ENCODE peak calls at places on chromosome 15, in six cellular contexts. I is CD4-positive, CD25-positive, alpha-beta regulatory T cell; P is IMR-90; X is thyroid gland; U is neuronal stem cell; G is effector memory CD4-positive, alpha-beta T cell. M is an unnamed sample. For H3K9me3, the result is how much of the 10 kb centered on the place peaks cover.

GRCh38 chr15:69067296-69067695 is 52.8 kb downstream of the NOX5 start:
- DNase-seq in I (no peak), P (no peak), X (no peak), U (no peak), G (no peak), M (no peak)

GRCh38 chr15:64837502-64837901 is 4.2 kb upstream of the PLEKHO2 start:
- DNase-seq in I (peak), P (no peak), X (no peak), U (no peak), G (no peak), M (no peak)

GRCh38 chr15:67063689-67064606 is 1.5 kb upstream of the SMAD3 start:
- DNase-seq in I (no peak), P (peak), X (peak), U (peak), G (no peak), M (no peak)

GRCh38 chr15:62269504-62269903 is 104.4 kb upstream of the C2CD4B start:
- DNase-seq in I (no peak), P (no peak), X (no peak), U (no peak), G (no peak), M (no peak)

GRCh38 chr15:101092186-101092866 is 159.5 kb downstream of the CHSY1 start:
- DNase-seq in I (no peak), P (peak), X (no peak), U (no peak), G (no peak), M (no peak)

GRCh38 chr15:64146041-64146440 is 5.5 kb upstream of the SNX22 start:
- DNase-seq in I (no peak), P (no peak), X (peak), U (no peak), G (no peak), M (no peak)

GRCh38 chr15:85688703-85689102 is 106.0 kb downstream of the KLHL25 start:
- DNase-seq in I (peak), P (no peak), X (no peak), U (no peak), G (no peak), M (no peak)

GRCh38 chr15:48965972-48966371 is 2.3 kb upstream of the SHC4 start:
- DNase-seq in I (no peak), P (peak), X (no peak), U (no peak), G (no peak), M (no peak)

GRCh38 chr15:89860851-89861360 is 32.9 kb downstream of the AP3S2 start:
- DNase-seq in I (no peak), P (no peak), X (no peak), U (no peak), G (no peak), M (no peak)

GRCh38 chr15:90665288-90666134 is 51.6 kb upstream of the BLM start:
- DNase-seq in I (peak), P (peak), X (peak), U (no peak), G (peak), M (no peak)

GRCh38 chr15:65189102-65189740 is 4.1 kb upstream of the CLPX start:
- DNase-seq in I (peak), P (peak), X (peak), U (peak), G (no peak), M (no peak)

GRCh38 chr15:66884661-66885237 is 180.7 kb upstream of the SMAD3 start:
- DNase-seq in I (no peak), P (no peak), X (no peak), U (no peak), G (no peak), M (no peak)

DNA sequence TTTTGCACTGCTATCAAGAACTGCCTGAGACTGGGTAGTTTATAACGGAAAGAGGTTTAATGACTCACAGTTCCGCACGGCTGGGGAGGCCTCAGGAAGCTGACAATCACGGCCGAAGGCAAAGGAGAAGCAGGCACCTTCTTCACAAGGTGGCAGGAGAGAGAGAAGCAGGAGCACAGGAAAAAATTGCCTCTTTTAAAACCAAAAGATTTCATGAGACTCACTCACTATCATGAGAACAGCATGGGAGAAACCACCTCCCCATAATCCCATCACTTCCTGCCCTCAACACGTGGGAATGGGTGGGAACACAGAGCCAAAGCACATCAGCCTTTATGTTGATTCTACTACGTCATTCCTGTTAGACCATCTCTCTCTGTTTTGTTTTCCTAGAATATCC is 650.9 kb upstream of the SEMA6D start:
- DNase-seq in I (no peak), P (no peak), X (no peak), U (no peak), G (no peak), M (no peak)
- H3K9me3 ChIP-seq in I (under half), P (under half), X (under half), U (under half), G (under half), M (under half)

DNA sequence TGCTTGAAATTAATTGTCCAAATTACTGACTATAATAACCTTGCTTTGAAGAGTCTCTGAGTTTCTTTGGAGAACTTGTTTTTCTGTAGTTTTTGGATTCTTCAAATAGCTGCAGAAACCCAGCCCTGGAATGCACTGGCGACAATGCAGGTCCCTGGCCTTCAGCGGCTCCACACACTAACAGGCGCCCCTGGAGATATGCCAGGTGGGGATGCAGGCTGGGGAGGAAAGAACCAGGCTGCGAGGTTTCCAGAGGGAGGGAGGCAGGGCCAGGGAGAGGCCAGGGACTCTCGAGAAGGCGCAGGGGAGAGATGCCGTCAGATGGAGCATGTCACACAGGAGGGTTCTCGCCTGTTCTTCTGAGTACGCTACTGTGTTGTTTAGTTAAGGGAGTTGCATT is 283.0 kb downstream of the GABRG3 start:
- DNase-seq in I (no peak), P (no peak), X (peak), U (no peak), G (no peak), M (no peak)
- H3K9me3 ChIP-seq in I (under half), P (under half), X (under half), U (under half), G (under half), M (under half)

GRCh38 chr15:25185791-25186190 is 231.0 kb downstream of the SNRPN start:
- DNase-seq in I (no peak), P (no peak), X (no peak), U (no peak), G (no peak), M (no peak)
- H3K9me3 ChIP-seq in I (half or more), P (half or more), X (under half), U (under half), G (under half), M (under half)

GRCh38 chr15:81595752-81596151 is 221.7 kb upstream of the TMC3 start:
- DNase-seq in I (no peak), P (no peak), X (no peak), U (no peak), G (no peak), M (no peak)
- H3K9me3 ChIP-seq in I (under half), P (under half), X (under half), U (under half), G (under half), M (under half)

GRCh38 chr15:93072011-93072410 is 17.0 kb downstream of the RGMA start:
- DNase-seq in I (no peak), P (peak), X (peak), U (no peak), G (no peak), M (no peak)
- H3K9me3 ChIP-seq in I (under half), P (under half), X (under half), U (under half), G (under half), M (under half)

DNA sequence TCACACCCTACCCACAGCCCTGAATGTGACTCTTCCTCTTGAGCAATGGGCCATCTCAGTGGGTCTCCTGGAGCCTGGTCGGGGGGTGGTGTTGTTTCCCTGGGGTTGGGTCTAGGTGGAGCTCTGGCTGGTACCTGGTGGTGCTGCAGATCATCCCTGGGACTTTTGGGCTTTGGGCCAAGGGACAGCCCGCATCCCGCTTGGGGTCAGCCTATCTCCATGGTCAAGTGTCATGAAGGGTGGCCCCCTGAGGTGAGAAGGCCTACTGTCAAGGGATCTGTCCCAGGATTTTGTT is 202.0 kb downstream of the UBE3A start:
- DNase-seq in I (no peak), P (no peak), X (no peak), U (no peak), G (no peak), M (no peak)
- H3K9me3 ChIP-seq in I (half or more), P (half or more), X (under half), U (under half), G (under half), M (under half)

M was measured in T-helper 17 cell.